ENCODE peak calls at places on chromosomes 11 and 22, in seven cellular contexts. O is dermis microvascular lymphatic vessel endothelial cell; X is stimulated activated CD4-positive, alpha-beta T cell treated with anti-CD3 and anti-CD28 coated beads, Interleukin-12 subunit alpha, Interleukin-12 subunit beta, amount 100 ng/mL, for 48 hours; Z is suprapubic skin; N is progenitor cell of endocrine pancreas; I is LoVo; D is T1000. F is an unnamed sample.

GRCh38 chr22:31161386-31161785 is 1.4 kb downstream of the RNF185 start:
- DNase-seq in O (no peak), X (no peak), Z (no peak), N (no peak), I (no peak), D (no peak), F (no peak)

GRCh38 chr11:74278103-74278502 is 33.3 kb downstream of the P4HA3 start:
- DNase-seq in O (no peak), X (no peak), Z (no peak), N (no peak), I (no peak), D (no peak), F (no peak)

GRCh38 chr11:9861860-9862725 is 198.2 kb downstream of the SWAP70 start:
- DNase-seq in O (peak; percentile 69), X (peak; percentile 50), Z (no peak), N (no peak), I (peak; percentile 66), D (peak; percentile 10), F (peak; percentile 51)

GRCh38 chr11:57336111-57336666 is 497 bp upstream of the SSRP1 start:
- DNase-seq in O (no peak), X (no peak), Z (no peak), N (no peak), I (no peak), D (no peak), F (no peak)

GRCh38 chr11:119155733-119156492 is 7.1 kb downstream of the ABCG4 start:
- DNase-seq in O (no peak), X (no peak), Z (no peak), N (no peak), I (peak; percentile 32), D (no peak), F (no peak)

GRCh38 chr22:27609411-27610029 is 192.0 kb downstream of the MN1 start:
- DNase-seq in O (no peak), X (no peak), Z (no peak), N (no peak), I (no peak), D (no peak), F (no peak)

GRCh38 chr11:10550503-10550902 is 9.5 kb upstream of the RNF141 start:
- DNase-seq in O (no peak), X (no peak), Z (no peak), N (no peak), I (peak; percentile 49), D (no peak), F (no peak)

GRCh38 chr22:31134688-31135087 is 5.6 kb downstream of the PLA2G3 start:
- DNase-seq in O (no peak), X (no peak), Z (no peak), N (no peak), I (no peak), D (no peak), F (no peak)

GRCh38 chr11:120587299-120587698 is 75.8 kb downstream of the GRIK4 start:
- DNase-seq in O (no peak), X (no peak), Z (no peak), N (no peak), I (no peak), D (no peak), F (no peak)

GRCh38 chr11:2166091-2166851 is 5.3 kb upstream of the INS start:
- DNase-seq in O (no peak), X (no peak), Z (no peak), N (peak; percentile 47), I (no peak), D (no peak), F (no peak)

GRCh38 chr11:76669901-76670474 is 559 bp downstream of the LRRC32 start:
- DNase-seq in O (no peak), X (no peak), Z (no peak), N (no peak), I (no peak), D (peak; percentile 59), F (no peak)

GRCh38 chr11:127273593-127274327 is 273.2 kb upstream of the KIRREL3 start:
- DNase-seq in O (no peak), X (no peak), Z (no peak), N (no peak), I (no peak), D (no peak), F (no peak)

GRCh38 chr11:13110929-13111812 is 102.1 kb downstream of the RASSF10 start:
- DNase-seq in O (peak; percentile 96), X (no peak), Z (no peak), N (no peak), I (no peak), D (no peak), F (no peak)

GRCh38 chr11:32108576-32108975 is 17.7 kb downstream of the RCN1 start:
- DNase-seq in O (no peak), X (no peak), Z (no peak), N (no peak), I (no peak), D (no peak), F (no peak)

GRCh38 chr11:77374611-77375031 is 73.1 kb upstream of the GDPD4 start:
- DNase-seq in O (no peak), X (no peak), Z (no peak), N (no peak), I (no peak), D (no peak), F (no peak)

GRCh38 chr22:30806391-30806861 is 111.8 kb downstream of the OSBP2 start:
- DNase-seq in O (no peak), X (no peak), Z (no peak), N (no peak), I (peak; percentile 47), D (no peak), F (no peak)